ENCODE peak calls at places on chromosome 11, in nine cellular contexts. L, B, W, P, S, F, H, X and U are unnamed samples.

GRCh38 chr11:47714554-47715081 is 551 bp downstream of the AGBL2 start:
- DNase-seq in L (peak), B (peak), W (no peak), P (no peak), S (no peak), F (no peak), H (peak), X (no peak), U (no peak)

GRCh38 chr11:93740802-93741093 is 547 bp downstream of the TAF1D start:
- DNase-seq in L (peak), B (peak), W (peak), P (peak), S (peak), F (peak), H (peak), X (peak), U (peak)

GRCh38 chr11:299081-299891 is at the start of gene IFITM5:
- DNase-seq in L (no peak), B (no peak), W (no peak), P (no peak), S (peak), F (no peak), H (peak), X (no peak), U (no peak)

GRCh38 chr11:29310016-29310415 is 706.8 kb downstream of the KCNA4 start:
- DNase-seq in L (no peak), B (no peak), W (no peak), P (peak), S (no peak), F (no peak), H (no peak), X (no peak), U (no peak)

GRCh38 chr11:86798988-86799387 is 1.4 kb upstream of the PRSS23 start:
- DNase-seq in L (no peak), B (no peak), W (no peak), P (peak), S (no peak), F (no peak), H (no peak), X (no peak), U (no peak)

GRCh38 chr11:59207988-59208432 is 4.7 kb downstream of the MPEG1 start:
- DNase-seq in L (peak), B (peak), W (peak), P (peak), S (no peak), F (peak), H (peak), X (no peak), U (peak)

GRCh38 chr11:71062199-71062598 is 190.2 kb downstream of the SHANK2 start:
- DNase-seq in L (no peak), B (peak), W (no peak), P (no peak), S (no peak), F (no peak), H (no peak), X (no peak), U (no peak)

GRCh38 chr11:44716256-44716655 is 10.5 kb upstream of the TSPAN18 start:
- DNase-seq in L (no peak), B (no peak), W (no peak), P (no peak), S (no peak), F (no peak), H (no peak), X (no peak), U (no peak)

GRCh38 chr11:69192282-69192681 is 36.5 kb downstream of the SMIM38 start:
- DNase-seq in L (peak), B (no peak), W (no peak), P (no peak), S (no peak), F (no peak), H (no peak), X (no peak), U (no peak)

DNA sequence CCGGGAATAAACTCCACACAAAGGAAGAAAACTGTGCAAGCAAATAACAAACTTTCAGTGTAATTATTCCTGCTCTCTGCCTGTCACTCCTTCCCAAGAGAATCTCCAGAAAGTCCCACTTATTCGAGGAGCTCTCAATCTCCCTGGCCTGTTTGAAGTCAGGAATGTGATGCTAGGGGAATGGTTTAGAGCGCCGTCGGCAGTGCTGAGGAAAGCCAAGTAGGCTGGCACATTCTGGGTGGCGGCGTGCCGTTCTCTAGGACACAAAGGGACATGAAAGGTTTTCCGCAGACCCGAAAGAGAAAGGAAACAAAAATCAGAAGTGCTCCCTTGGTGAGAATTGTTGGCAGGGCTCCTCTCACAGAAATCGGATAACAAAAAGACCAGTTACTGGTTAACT is 81.9 kb downstream of the RCN1 start:
- DNase-seq in L (peak), B (peak), W (no peak), P (peak), S (no peak), F (peak), H (no peak), X (no peak), U (no peak)
- H3K4me3 ChIP-seq in L (no peak), B (no peak), W (no peak), P (no peak), S (peak), F (peak), H (no peak), X (peak), U (peak)

GRCh38 chr11:66686100-66686785 is 8.6 kb upstream of the RBM4B start:
- DNase-seq in L (no peak), B (no peak), W (no peak), P (no peak), S (no peak), F (no peak), H (no peak), X (no peak), U (no peak)
- H3K27ac ChIP-seq in L (peak), B (no peak), W (no peak), P (no peak), S (no peak), F (no peak), H (no peak), X (no peak), U (no peak)

DNA sequence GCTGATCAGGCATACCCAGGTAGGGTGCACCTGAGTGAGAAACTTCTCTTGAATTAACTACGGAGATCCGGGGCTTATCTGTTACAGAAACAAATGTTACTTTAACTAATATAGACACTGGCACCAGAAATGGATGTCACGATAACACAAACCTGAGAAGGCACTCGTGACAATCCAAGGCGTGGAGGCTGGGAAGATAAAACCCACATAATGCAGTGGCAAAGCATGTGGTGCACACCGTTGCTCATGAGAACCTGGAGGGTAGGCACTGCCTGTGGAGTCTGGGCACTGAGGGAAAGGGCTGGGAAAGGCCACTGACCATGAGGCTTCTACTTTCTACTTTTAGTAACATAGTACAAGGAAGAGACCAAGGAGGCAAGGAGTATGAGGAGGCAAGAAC is 22.6 kb downstream of the SLC22A12 start:
- DNase-seq in L (no peak), B (no peak), W (no peak), P (no peak), S (no peak), F (no peak), H (no peak), X (no peak), U (no peak)
- TF ChIP-seq CTCF in L (no peak), B (no peak), W (no peak), P (no peak), S (no peak), F (no peak), H (no peak), X (no peak), U (no peak)

GRCh38 chr11:57311109-57311936 is 13.4 kb downstream of the TNKS1BP1 start:
- DNase-seq in L (peak), B (peak), W (no peak), P (peak), S (peak), F (peak), H (peak), X (peak), U (no peak)
- H3K4me3 ChIP-seq in L (peak), B (peak), W (no peak), P (peak), S (peak), F (peak), H (peak), X (peak), U (peak)

GRCh38 chr11:122309262-122309925 is 193.4 kb upstream of the BLID start:
- DNase-seq in L (peak), B (no peak), W (no peak), P (no peak), S (no peak), F (no peak), H (no peak), X (peak), U (no peak)
- H3K27ac ChIP-seq in L (peak), B (no peak), W (no peak), P (no peak), S (peak), F (no peak), H (no peak), X (peak), U (peak)